ENCODE peak calls at places on chromosomes 2 and 18, in five cellular contexts. Q is H1, G is K562, J is GM12878, P is HL-60. C is an unnamed sample.

GRCh38 chr2:167294031-167294774 is 405.9 kb downstream of the XIRP2 start:
- DNase-seq in Q (no peak), G (no peak), J (no peak), P (no peak), C (peak)

GRCh38 chr2:215189393-215189792 is 51.0 kb upstream of the ABCA12 start:
- DNase-seq in Q (no peak), G (no peak), J (no peak), P (no peak), C (no peak)

GRCh38 chr18:75408554-75409506 is 18.7 kb downstream of the SMIM21 start:
- DNase-seq in Q (no peak), G (peak), J (no peak), P (no peak), C (no peak)

GRCh38 chr2:128446049-128446811 is 127.6 kb upstream of the HS6ST1 start:
- DNase-seq in Q (no peak), G (peak), J (no peak), P (no peak), C (no peak)

GRCh38 chr18:76265375-76266225 is 229.4 kb downstream of the ZNF516 start:
- DNase-seq in Q (no peak), G (no peak), J (no peak), P (no peak), C (no peak)

GRCh38 chr18:48949606-48950535 is 894 bp downstream of the SMAD7 start:
- DNase-seq in Q (no peak), G (no peak), J (no peak), P (peak), C (peak)

GRCh38 chr2:232321156-232321816 is 57.3 kb upstream of the ALPP start:
- DNase-seq in Q (no peak), G (peak), J (no peak), P (no peak), C (no peak)

GRCh38 chr2:215540646-215541045 is 104.8 kb upstream of the FN1 start:
- DNase-seq in Q (no peak), G (no peak), J (no peak), P (no peak), C (no peak)

GRCh38 chr2:130827502-130828251 is 9.0 kb upstream of the ARHGEF4 start:
- DNase-seq in Q (no peak), G (no peak), J (no peak), P (no peak), C (no peak)

GRCh38 chr2:157190151-157190550 is 67.4 kb upstream of the GALNT5 start:
- DNase-seq in Q (no peak), G (no peak), J (no peak), P (no peak), C (no peak)

GRCh38 chr2:142416996-142417395 is 286.2 kb upstream of the LRP1B start:
- DNase-seq in Q (no peak), G (no peak), J (no peak), P (no peak), C (no peak)

GRCh38 chr2:14016289-14016955 is 616.1 kb upstream of the LRATD1 start:
- DNase-seq in Q (no peak), G (no peak), J (no peak), P (no peak), C (peak)

GRCh38 chr2:133885847-133886246 is 317.6 kb upstream of the NCKAP5 start:
- DNase-seq in Q (no peak), G (no peak), J (no peak), P (no peak), C (no peak)

GRCh38 chr2:147133273-147133901 is 711.4 kb upstream of the ACVR2A start:
- DNase-seq in Q (no peak), G (no peak), J (no peak), P (no peak), C (no peak)

GRCh38 chr2:189982777-189983394 is 79.6 kb downstream of the MSTN start:
- DNase-seq in Q (no peak), G (peak), J (no peak), P (peak), C (peak)

GRCh38 chr2:25041307-25041927 is 459 bp upstream of the EFR3B start:
- DNase-seq in Q (peak), G (peak), J (no peak), P (peak), C (peak)

GRCh38 chr2:242004223-242004901 is 134.8 kb downstream of the RTP5 start:
- DNase-seq in Q (no peak), G (no peak), J (no peak), P (no peak), C (no peak)

GRCh38 chr18:35242426-35242825 is 1.6 kb downstream of the ZNF397 start:
- DNase-seq in Q (no peak), G (no peak), J (no peak), P (no peak), C (no peak)

GRCh38 chr2:215218587-215219577 is 80.5 kb upstream of the ABCA12 start:
- DNase-seq in Q (no peak), G (no peak), J (no peak), P (no peak), C (no peak)

GRCh38 chr2:3619033-3619432 is 24.1 kb downstream of the COLEC11 start:
- DNase-seq in Q (no peak), G (no peak), J (no peak), P (no peak), C (no peak)

GRCh38 chr2:174300114-174300513 is 34.6 kb upstream of the SP9 start:
- DNase-seq in Q (no peak), G (no peak), J (no peak), P (no peak), C (no peak)

GRCh38 chr2:198168651-198169050 is 364.3 kb downstream of the PLCL1 start:
- DNase-seq in Q (no peak), G (no peak), J (no peak), P (no peak), C (no peak)

GRCh38 chr2:26855516-26855915 is 7.6 kb downstream of the DPYSL5 start:
- DNase-seq in Q (no peak), G (no peak), J (no peak), P (no peak), C (no peak)

GRCh38 chr18:26655614-26656400 is 107.5 kb upstream of the KCTD1 start:
- DNase-seq in Q (no peak), G (no peak), J (no peak), P (peak), C (peak)

GRCh38 chr2:174748948-174749347 is 15.3 kb downstream of the CHRNA1 start:
- DNase-seq in Q (peak), G (peak), J (no peak), P (peak), C (peak)

GRCh38 chr18:24230766-24231165 is 91.9 kb downstream of the CABYR start:
- DNase-seq in Q (no peak), G (no peak), J (no peak), P (no peak), C (no peak)

GRCh38 chr2:109448946-109449788 is 164.6 kb downstream of the SEPTIN10 start:
- DNase-seq in Q (no peak), G (no peak), J (no peak), P (peak), C (peak)

GRCh38 chr2:126645211-126645618 is 10.7 kb upstream of the GYPC start:
- DNase-seq in Q (no peak), G (peak), J (no peak), P (peak), C (no peak)

GRCh38 chr2:124625561-124625960 is 600.5 kb downstream of the CNTNAP5 start:
- DNase-seq in Q (no peak), G (no peak), J (no peak), P (no peak), C (no peak)

GRCh38 chr2:76825409-76825970 is 696.7 kb downstream of the LRRTM4 start:
- DNase-seq in Q (no peak), G (no peak), J (no peak), P (no peak), C (no peak)

GRCh38 chr18:56289381-56289780 is 349.0 kb downstream of the TXNL1 start:
- DNase-seq in Q (no peak), G (no peak), J (no peak), P (peak), C (no peak)

GRCh38 chr18:57743008-57743407 is 60.1 kb downstream of the ATP8B1 start:
- DNase-seq in Q (no peak), G (no peak), J (no peak), P (no peak), C (no peak)

GRCh38 chr18:61549889-61550288 is 216.7 kb downstream of the CDH20 start:
- DNase-seq in Q (no peak), G (no peak), J (no peak), P (no peak), C (no peak)

GRCh38 chr18:44635546-44635945 is 45.1 kb upstream of the SETBP1 start:
- DNase-seq in Q (no peak), G (no peak), J (no peak), P (no peak), C (no peak)

GRCh38 chr2:2708575-2708974 is 377.5 kb upstream of the MYT1L start:
- DNase-seq in Q (no peak), G (no peak), J (no peak), P (no peak), C (peak)

GRCh38 chr2:221388891-221389290 is 183.2 kb downstream of the EPHA4 start:
- DNase-seq in Q (no peak), G (no peak), J (no peak), P (no peak), C (no peak)

GRCh38 chr2:96195410-96196071 is 13.1 kb downstream of the STARD7 start:
- DNase-seq in Q (no peak), G (peak), J (no peak), P (no peak), C (no peak)

GRCh38 chr2:190121971-190122370 is 59.4 kb upstream of the MSTN start:
- DNase-seq in Q (no peak), G (peak), J (peak), P (no peak), C (peak)

GRCh38 chr2:226611944-226612318 is 187.7 kb downstream of the IRS1 start:
- DNase-seq in Q (no peak), G (no peak), J (no peak), P (no peak), C (no peak)
- TF ChIP-seq GABPA in Q (no peak), G (no peak), J (no peak), P (no peak), C (no peak)

DNA sequence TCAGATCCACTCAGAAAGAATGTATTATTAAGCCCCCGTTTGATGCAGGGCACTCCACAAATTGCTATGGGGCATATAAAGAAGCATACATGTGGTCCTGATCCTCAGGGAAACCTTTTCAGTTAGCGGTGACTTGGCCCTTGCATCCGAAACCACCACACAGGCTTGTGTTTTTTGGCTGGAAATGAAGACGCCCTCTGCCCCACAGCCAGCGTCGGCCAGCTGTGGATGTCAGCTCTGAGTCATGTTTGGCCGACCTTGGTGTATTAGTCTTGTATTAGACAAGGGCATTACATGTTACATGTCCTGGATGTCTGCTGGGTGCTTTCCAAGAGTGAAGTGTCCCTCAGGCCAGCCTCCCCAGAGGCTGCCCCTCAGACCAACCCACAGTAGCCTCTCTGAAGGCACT is 107.6 kb upstream of the MAP3K20 start:
- DNase-seq in Q (no peak), G (no peak), J (no peak), P (no peak), C (no peak)
- TF ChIP-seq GABPA in Q (no peak), G (no peak), J (no peak), P (no peak), C (no peak)

GRCh38 chr2:101064868-101065549 is 62.9 kb downstream of the RPL31 start:
- DNase-seq in Q (no peak), G (no peak), J (no peak), P (no peak), C (no peak)
- TF ChIP-seq GABPA in Q (no peak), G (no peak), J (no peak), P (no peak), C (no peak)

GRCh38 chr2:31168291-31168690 is 30.1 kb upstream of the GALNT14 start:
- DNase-seq in Q (no peak), G (no peak), J (no peak), P (no peak), C (no peak)

GRCh38 chr2:31163011-31163540 is 24.8 kb upstream of the GALNT14 start:
- DNase-seq in Q (no peak), G (no peak), J (no peak), P (no peak), C (no peak)
- TF ChIP-seq GABPA in Q (no peak), G (no peak), J (no peak), P (no peak), C (no peak)

DNA sequence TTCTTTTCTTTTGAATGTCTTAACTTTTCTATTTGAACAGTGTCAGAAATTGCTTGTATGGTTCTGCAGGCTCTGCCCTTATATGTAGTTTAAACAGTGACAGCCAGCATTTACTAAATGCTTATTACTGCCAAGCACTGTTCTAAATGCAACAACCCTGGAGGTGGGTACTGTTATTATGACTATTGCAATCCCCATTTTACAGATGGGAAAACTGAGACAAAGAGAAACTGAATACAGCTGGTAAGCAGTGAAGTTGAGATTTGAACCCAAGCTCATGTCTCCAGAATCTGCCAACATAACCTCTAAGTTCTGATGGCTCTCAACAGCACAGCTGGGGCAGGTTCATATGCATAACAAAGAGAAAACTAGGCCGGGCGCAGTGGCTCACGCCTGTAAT is 105.7 kb upstream of the GATA6 start:
- DNase-seq in Q (no peak), G (no peak), J (no peak), P (no peak), C (no peak)
- TF ChIP-seq GABPA in Q (no peak), G (no peak), J (no peak), P (no peak), C (no peak)

GRCh38 chr18:27771571-27771970 is 405.4 kb downstream of the CDH2 start:
- DNase-seq in Q (no peak), G (no peak), J (no peak), P (no peak), C (no peak)

GRCh38 chr18:27763936-27764335 is 413.0 kb downstream of the CDH2 start:
- DNase-seq in Q (no peak), G (no peak), J (no peak), P (no peak), C (no peak)

GRCh38 chr18:27763341-27763740 is 413.6 kb downstream of the CDH2 start:
- DNase-seq in Q (no peak), G (no peak), J (no peak), P (no peak), C (no peak)

GRCh38 chr18:27772081-27772480 is 404.8 kb downstream of the CDH2 start:
- DNase-seq in Q (no peak), G (no peak), J (no peak), P (no peak), C (no peak)

DNA sequence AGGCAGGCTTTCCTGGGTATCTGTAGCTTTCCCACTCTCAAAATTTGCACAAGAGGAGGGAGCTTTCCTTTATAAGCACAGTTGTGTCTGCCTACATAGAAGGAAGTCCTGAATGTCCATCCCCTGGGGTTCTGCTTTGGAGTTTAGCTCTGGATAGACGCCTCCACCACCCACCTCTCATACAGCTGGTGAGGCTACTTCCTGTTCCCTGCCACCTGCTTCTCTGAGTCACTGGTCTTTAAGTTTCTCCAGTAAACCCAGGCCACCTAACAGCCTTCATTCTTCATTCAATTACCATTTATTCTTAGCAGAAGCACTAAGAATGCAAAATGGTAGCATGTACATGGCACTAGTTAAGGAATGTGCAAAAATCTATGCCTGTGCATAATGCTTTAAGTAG is 407.8 kb downstream of the CDH2 start:
- DNase-seq in Q (no peak), G (no peak), J (no peak), P (no peak), C (no peak)
- TF ChIP-seq GABPA in Q (no peak), G (no peak), J (no peak), P (no peak), C (no peak)

GRCh38 chr2:202311823-202312388 is 46.3 kb downstream of the NOP58 start:
- DNase-seq in Q (no peak), G (no peak), J (no peak), P (no peak), C (no peak)
- TF ChIP-seq GABPA in Q (no peak), G (no peak), J (no peak), P (no peak), C (no peak)

GRCh38 chr2:165054667-165055066 is 99.3 kb upstream of the SLC38A11 start:
- DNase-seq in Q (no peak), G (no peak), J (no peak), P (no peak), C (no peak)

GRCh38 chr2:165057931-165058330 is 102.6 kb upstream of the SLC38A11 start:
- DNase-seq in Q (no peak), G (no peak), J (no peak), P (no peak), C (no peak)

GRCh38 chr2:165057308-165057707 is 102.0 kb upstream of the SLC38A11 start:
- DNase-seq in Q (no peak), G (no peak), J (no peak), P (no peak), C (no peak)

GRCh38 chr2:165056585-165056984 is 101.3 kb upstream of the SLC38A11 start:
- DNase-seq in Q (no peak), G (no peak), J (no peak), P (no peak), C (no peak)

GRCh38 chr2:165055081-165055879 is 100.0 kb upstream of the SLC38A11 start:
- DNase-seq in Q (no peak), G (no peak), J (no peak), P (no peak), C (peak)
- TF ChIP-seq GABPA in Q (no peak), G (no peak), J (no peak), P (no peak), C (no peak)

DNA sequence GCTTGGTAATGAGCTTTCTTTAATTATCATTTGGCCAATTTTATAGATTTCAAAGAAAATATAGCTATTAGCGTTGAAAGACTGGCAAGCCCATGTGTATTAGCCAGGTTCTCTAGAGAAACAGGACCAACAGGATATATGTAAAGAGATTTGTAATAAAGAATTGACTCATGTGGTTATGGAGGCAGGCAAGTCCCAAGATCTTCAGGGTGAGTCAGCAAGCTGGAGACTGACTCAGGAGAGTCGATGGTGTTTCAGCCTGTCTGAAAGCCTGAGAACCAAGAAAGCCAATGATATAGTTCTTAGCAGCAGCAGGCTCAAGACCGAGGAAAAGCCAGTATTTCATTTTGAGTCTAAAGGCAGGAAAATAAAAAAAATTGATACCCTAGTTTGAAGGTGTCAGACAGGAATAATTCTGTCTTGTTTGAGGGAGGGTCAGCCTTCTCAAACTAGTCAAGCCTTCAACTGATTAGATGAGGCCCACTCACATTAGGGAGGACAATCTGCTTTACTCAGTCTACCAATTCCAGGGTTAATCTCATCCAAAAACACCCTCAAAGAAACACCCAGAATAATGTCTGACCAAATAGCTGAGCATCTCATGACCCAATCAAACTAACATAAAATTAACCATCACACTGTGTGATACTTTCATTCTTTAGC is 78.3 kb upstream of the CRIM1 start:
- DNase-seq in Q (no peak), G (no peak), J (no peak), P (no peak), C (no peak)
- TF ChIP-seq GABPA in Q (no peak), G (no peak), J (no peak), P (no peak), C (no peak)